ENCODE peak calls at places on chromosomes 3 and 15, in five cellular contexts. G, V, M, K and H are unnamed samples. For H3K9me3 and H3K4me1, the result is how much of the 10 kb centered on the place peaks cover.

GRCh38 chr3:133457025-133457424 is 57.2 kb downstream of the BFSP2 start:
- DNase-seq in G (no peak), V (no peak), M (no peak), K (no peak), H (no peak)

GRCh38 chr3:38605981-38606380 is 43.5 kb downstream of the SCN5A start:
- DNase-seq in G (no peak), V (peak), M (peak), K (no peak), H (no peak)

GRCh38 chr15:90300988-90301715 is 35.7 kb downstream of the NGRN start:
- DNase-seq in G (peak), V (peak), M (peak), K (no peak), H (peak)

GRCh38 chr3:143307613-143308183 is 188.1 kb downstream of the CHST2 start:
- DNase-seq in G (no peak), V (peak), M (no peak), K (no peak), H (peak)

GRCh38 chr3:188756241-188756640 is 415.5 kb upstream of the TPRG1 start:
- DNase-seq in G (no peak), V (no peak), M (no peak), K (no peak), H (no peak)

GRCh38 chr3:29335438-29335837 is 54.6 kb downstream of the RBMS3 start:
- DNase-seq in G (peak), V (peak), M (peak), K (no peak), H (peak)

GRCh38 chr3:76107935-76108570 is 322.7 kb upstream of the ZNF717 start:
- DNase-seq in G (no peak), V (no peak), M (no peak), K (no peak), H (peak)

GRCh38 chr3:113086506-113087461 is 96.0 kb downstream of the GTPBP8 start:
- DNase-seq in G (no peak), V (no peak), M (no peak), K (no peak), H (no peak)

GRCh38 chr15:28109626-28110415 is 10.7 kb upstream of the OCA2 start:
- DNase-seq in G (no peak), V (no peak), M (no peak), K (no peak), H (no peak)

GRCh38 chr3:56410576-56410975 is 57.7 kb downstream of the ERC2 start:
- DNase-seq in G (no peak), V (no peak), M (no peak), K (no peak), H (no peak)

GRCh38 chr3:194272861-194273266 is 78.3 kb downstream of the CPN2 start:
- DNase-seq in G (no peak), V (no peak), M (no peak), K (no peak), H (peak)

GRCh38 chr3:193894121-193894863 is 241.7 kb upstream of the HES1 start:
- DNase-seq in G (peak), V (no peak), M (peak), K (no peak), H (no peak)

GRCh38 chr3:15271785-15272381 is 60.5 kb downstream of the SH3BP5 start:
- DNase-seq in G (no peak), V (no peak), M (peak), K (peak), H (peak)

GRCh38 chr3:48001991-48002390 is 14.2 kb downstream of the MAP4 start:
- DNase-seq in G (no peak), V (no peak), M (no peak), K (no peak), H (no peak)

GRCh38 chr3:66023728-66024390 is 14.9 kb downstream of the MAGI1 start:
- DNase-seq in G (no peak), V (no peak), M (no peak), K (no peak), H (no peak)

GRCh38 chr15:90901799-90902655 is 1.1 kb upstream of the MAN2A2 start:
- DNase-seq in G (peak), V (peak), M (peak), K (no peak), H (peak)

GRCh38 chr3:196604548-196604947 is 34.9 kb upstream of the NRROS start:
- DNase-seq in G (no peak), V (no peak), M (no peak), K (no peak), H (no peak)

GRCh38 chr15:82549199-82549665 is 9.0 kb upstream of the RPS17 start:
- DNase-seq in G (no peak), V (no peak), M (no peak), K (no peak), H (no peak)

GRCh38 chr3:111027868-111028267 is 43.7 kb upstream of the NECTIN3 start:
- DNase-seq in G (no peak), V (no peak), M (no peak), K (no peak), H (no peak)

GRCh38 chr3:175777495-175777894 is 918.4 kb downstream of the NAALADL2 start:
- DNase-seq in G (no peak), V (no peak), M (no peak), K (no peak), H (no peak)

GRCh38 chr3:177146646-177147045 is 50.6 kb downstream of the TBL1XR1 start:
- DNase-seq in G (no peak), V (no peak), M (no peak), K (no peak), H (no peak)

GRCh38 chr3:10602769-10603768 is 97.7 kb upstream of the ATP2B2 start:
- DNase-seq in G (peak), V (no peak), M (no peak), K (no peak), H (no peak)

GRCh38 chr15:53378096-53378620 is 381.3 kb downstream of the WDR72 start:
- DNase-seq in G (no peak), V (no peak), M (no peak), K (no peak), H (no peak)

GRCh38 chr3:55362206-55362960 is 124.7 kb downstream of the WNT5A start:
- DNase-seq in G (no peak), V (no peak), M (no peak), K (no peak), H (no peak)

GRCh38 chr15:29470794-29471193 is 201.2 kb upstream of the NSMCE3 start:
- DNase-seq in G (peak), V (no peak), M (no peak), K (no peak), H (no peak)

GRCh38 chr3:37967252-37967881 is 23.2 kb upstream of the VILL start:
- DNase-seq in G (peak), V (peak), M (peak), K (no peak), H (peak)

GRCh38 chr3:13332740-13333139 is 87.4 kb downstream of the NUP210 start:
- DNase-seq in G (peak), V (no peak), M (no peak), K (no peak), H (no peak)

GRCh38 chr3:142495103-142495502 is 47.3 kb upstream of the XRN1 start:
- DNase-seq in G (no peak), V (no peak), M (no peak), K (no peak), H (no peak)

GRCh38 chr3:73600293-73600938 is 24.3 kb downstream of the PDZRN3 start:
- DNase-seq in G (no peak), V (no peak), M (no peak), K (no peak), H (peak)

GRCh38 chr3:182028081-182028480 is 316.4 kb downstream of the SOX2 start:
- DNase-seq in G (no peak), V (no peak), M (no peak), K (no peak), H (no peak)

GRCh38 chr15:101517504-101517903 is 28.0 kb upstream of the PCSK6 start:
- DNase-seq in G (no peak), V (no peak), M (no peak), K (no peak), H (no peak)

GRCh38 chr3:173556546-173556945 is 159.0 kb downstream of the NLGN1 start:
- DNase-seq in G (no peak), V (no peak), M (no peak), K (no peak), H (no peak)

GRCh38 chr15:59437777-59438574 is at the start of gene FAM81A:
- DNase-seq in G (peak), V (peak), M (peak), K (no peak), H (peak)

GRCh38 chr15:41482070-41482469 is 11.6 kb upstream of the ITPKA start:
- DNase-seq in G (no peak), V (no peak), M (no peak), K (no peak), H (no peak)

GRCh38 chr3:171260430-171260829 is 199.8 kb downstream of the TNIK start:
- DNase-seq in G (no peak), V (no peak), M (no peak), K (no peak), H (no peak)

GRCh38 chr3:20130122-20130521 is 55.9 kb downstream of the SGO1 start:
- DNase-seq in G (no peak), V (no peak), M (no peak), K (no peak), H (no peak)

GRCh38 chr15:79977431-79977940 is 6.5 kb upstream of the BCL2A1 start:
- DNase-seq in G (no peak), V (no peak), M (no peak), K (no peak), H (no peak)

GRCh38 chr15:98999233-98999632 is 8.4 kb downstream of the PGPEP1L start:
- DNase-seq in G (no peak), V (no peak), M (no peak), K (no peak), H (no peak)

GRCh38 chr3:58063424-58063823 is 55.2 kb downstream of the FLNB start:
- DNase-seq in G (peak), V (no peak), M (no peak), K (no peak), H (peak)
- H3K27ac ChIP-seq in G (peak), V (peak), M (no peak), K (peak), H (no peak)

GRCh38 chr15:49191892-49192291 is 21.8 kb downstream of the GALK2 start:
- DNase-seq in G (no peak), V (no peak), M (no peak), K (no peak), H (no peak)

GRCh38 chr15:49199666-49200065 is 29.6 kb downstream of the GALK2 start:
- DNase-seq in G (no peak), V (no peak), M (no peak), K (no peak), H (no peak)

GRCh38 chr15:49200347-49200746 is 30.3 kb downstream of the GALK2 start:
- DNase-seq in G (no peak), V (no peak), M (no peak), K (no peak), H (no peak)

DNA sequence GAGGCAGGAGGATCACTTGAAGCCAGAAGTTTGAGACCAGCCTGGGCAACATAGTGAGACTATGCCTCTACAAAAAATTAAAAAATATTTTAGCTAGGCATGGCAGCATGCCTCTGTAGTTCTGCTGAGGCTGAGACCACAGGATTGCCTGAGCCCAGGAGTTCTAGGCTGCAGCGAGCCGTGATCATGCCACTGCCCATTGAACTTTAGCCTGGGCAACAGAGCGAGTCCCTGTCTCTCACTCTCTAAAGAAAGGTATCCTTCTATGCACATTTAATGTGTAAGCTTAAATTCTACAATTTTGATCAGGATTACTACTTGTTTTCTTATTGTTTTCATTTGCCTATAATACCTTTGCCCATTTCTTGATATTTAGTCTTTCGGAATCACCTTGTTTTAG is 26.8 kb downstream of the GALK2 start:
- DNase-seq in G (peak), V (no peak), M (no peak), K (no peak), H (no peak)
- H3K9me3 ChIP-seq in G (under half), V (under half), M (under half), K (under half), H (under half)

DNA sequence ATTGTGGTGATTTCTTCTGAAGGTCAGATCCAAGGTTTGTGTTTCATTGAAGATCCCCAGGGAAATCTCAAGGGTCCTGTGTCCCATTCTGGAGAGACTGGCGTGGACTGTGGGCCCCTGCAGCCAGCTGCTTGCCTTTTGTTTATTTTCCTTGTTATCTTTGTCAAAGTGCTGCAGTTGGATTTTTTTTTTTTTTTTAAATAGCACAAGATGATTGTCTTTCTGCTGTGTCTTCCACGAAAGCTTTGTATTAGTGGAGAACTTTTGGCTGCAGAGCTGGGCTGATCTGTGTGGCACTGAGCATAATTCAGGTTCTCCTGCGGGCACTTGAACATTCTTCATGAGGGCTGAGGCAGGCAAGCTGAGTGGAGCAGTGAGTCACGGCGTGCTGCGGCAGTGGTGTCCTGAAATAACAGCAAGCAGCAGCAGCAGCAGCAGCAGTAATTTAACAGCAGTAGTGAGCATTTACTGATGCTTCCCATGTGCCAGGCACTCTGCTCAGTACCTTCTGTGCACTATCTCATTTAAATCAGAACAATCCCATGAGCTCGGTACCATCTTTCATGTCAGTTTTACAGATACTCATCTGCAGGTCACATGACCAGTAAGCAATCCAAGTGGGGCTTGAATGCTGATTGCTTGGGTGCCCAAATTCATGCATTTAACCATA is 45.7 kb downstream of the MITF start:
- DNase-seq in G (peak), V (peak), M (peak), K (no peak), H (peak)
- H3K4me1 ChIP-seq in G (under half), V (under half), M (half or more), K (under half), H (under half)

DNA sequence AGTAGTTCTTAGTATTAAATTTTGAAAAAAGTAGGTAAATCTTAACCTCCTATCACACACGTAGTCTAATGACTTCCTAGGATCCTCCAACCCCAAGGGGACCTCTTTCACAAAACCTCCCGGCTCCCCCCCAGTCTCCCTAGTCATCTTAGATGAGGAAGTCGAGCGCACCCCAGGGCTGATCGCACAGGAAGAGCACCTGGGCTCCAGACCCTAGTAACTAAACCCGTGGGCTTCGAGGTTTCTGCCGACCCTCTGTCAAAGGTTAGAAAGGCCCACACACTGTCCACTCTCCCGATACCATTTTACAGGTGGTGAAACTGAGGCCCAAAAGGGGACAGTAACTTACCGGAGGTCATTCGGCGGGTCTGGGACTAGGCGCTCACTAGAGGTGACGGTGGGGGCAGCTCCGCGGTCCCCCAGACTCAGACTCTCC is 349 bp downstream of the MBD4 start:
- DNase-seq in G (peak), V (no peak), M (peak), K (peak), H (peak)
- H3K27ac ChIP-seq in G (peak), V (peak), M (peak), K (peak), H (peak)

DNA sequence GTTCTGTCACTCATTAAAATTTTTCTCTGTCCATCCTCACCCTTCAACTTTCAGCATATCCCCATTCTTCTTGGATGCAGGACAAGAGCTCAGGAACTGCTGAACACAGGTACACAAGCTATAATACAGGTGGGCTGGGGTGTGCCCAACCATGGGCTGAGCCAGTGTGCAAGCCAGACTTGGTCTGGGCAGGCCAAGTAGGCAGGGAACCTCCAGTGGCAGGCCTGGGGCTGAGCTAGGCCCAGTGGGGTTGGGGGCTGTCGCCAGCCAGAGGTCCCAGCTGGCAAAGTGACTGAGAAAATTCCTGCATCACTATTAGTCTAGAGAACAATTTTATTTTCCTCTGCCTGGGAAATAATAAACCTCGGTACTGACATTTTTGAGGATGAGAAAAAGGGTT is 202.9 kb downstream of the LRRC3B start:
- DNase-seq in G (no peak), V (no peak), M (no peak), K (no peak), H (no peak)
- H3K9me3 ChIP-seq in G (under half), V (under half), M (under half), K (under half), H (under half)